ENCODE peak calls at places on chromosomes 13 and 19, in eight cellular contexts. I is CD4-positive, alpha-beta T cell; M is anterior cingulate cortex; K is stimulated activated CD4-positive, alpha-beta T cell treated with anti-CD3 and anti-CD28 coated beads, Interleukin-1b, Interleukin-23, amount 100 ng/mL, for 24 hours; Y is Peyer's patch; Z is activated T-cell treated with anti-CD3 and anti-CD28 coated beads for 1 hour; B is type B pancreatic cell; V is naive B cell. Q is an unnamed sample.
A peak's percentile ranks its signal among the peaks of the same experiment; 100 is the strongest.

GRCh38 chr13:27283906-27284523 is 13.4 kb downstream of the RASL11A start:
- DNase-seq in Z (no peak), Y (peak; percentile 54), I (no peak), M (peak; percentile 54), K (no peak), B (no peak), V (peak; percentile 35), Q (no peak)

GRCh38 chr13:25992076-25992475 is 59.7 kb downstream of the SHISA2 start:
- DNase-seq in Z (no peak), V (no peak), Y (no peak), K (no peak), B (no peak), M (no peak), I (no peak), Q (no peak)

GRCh38 chr13:33323766-33324525 is 38.4 kb upstream of the STARD13 start:
- DNase-seq in I (no peak), Z (no peak), Y (no peak), B (no peak), K (no peak), M (no peak), V (no peak), Q (no peak)

GRCh38 chr13:24500977-24501376 is 11.6 kb downstream of the PARP4 start:
- DNase-seq in Y (no peak), V (no peak), M (no peak), K (no peak), Z (no peak), I (no peak), B (no peak), Q (no peak)

GRCh38 chr13:39263033-39263432 is 224.8 kb downstream of the NHLRC3 start:
- DNase-seq in K (peak; percentile 9), M (peak; percentile 50), Z (no peak), Y (peak; percentile 65), V (no peak), B (no peak), I (no peak), Q (no peak)

GRCh38 chr13:95505265-95505664 is 47.3 kb upstream of the CLDN10 start:
- DNase-seq in M (no peak), I (no peak), B (no peak), V (no peak), Z (no peak), K (no peak), Y (no peak), Q (no peak)

GRCh38 chr13:27578121-27579030 is 42.0 kb downstream of the LNX2 start:
- DNase-seq in Z (no peak), V (no peak), B (no peak), I (no peak), M (peak; percentile 23), Y (no peak), K (no peak), Q (no peak)

GRCh38 chr19:34260771-34261173 is 6.4 kb downstream of the GARRE1 start:
- DNase-seq in Y (peak; percentile 18), I (no peak), B (no peak), V (no peak), M (no peak), Z (no peak), K (no peak), Q (no peak)

GRCh38 chr19:11479470-11480080 is 1.3 kb downstream of the ELAVL3 start:
- DNase-seq in B (no peak), I (no peak), Z (no peak), K (no peak), M (peak; percentile 81), V (no peak), Y (no peak), Q (no peak)

GRCh38 chr13:47457631-47458030 is 543.4 kb downstream of the SUCLA2 start:
- DNase-seq in Z (no peak), K (no peak), I (no peak), Y (no peak), B (no peak), V (no peak), M (no peak), Q (no peak)

GRCh38 chr13:111541345-111541744 is 220.9 kb downstream of the TEX29 start:
- DNase-seq in B (no peak), V (no peak), I (no peak), Y (no peak), M (no peak), Z (no peak), K (no peak), Q (no peak)

GRCh38 chr13:112071011-112071901 is 4.3 kb downstream of the SOX1 start:
- DNase-seq in Y (no peak), B (no peak), I (no peak), M (no peak), V (no peak), Z (no peak), K (no peak), Q (no peak)

GRCh38 chr19:873084-874019 is 13.9 kb downstream of the CFD start:
- DNase-seq in V (no peak), B (no peak), M (no peak), Z (peak; percentile 64), Y (peak; percentile 75), I (peak; percentile 75), K (peak; percentile 23), Q (no peak)

GRCh38 chr19:34067861-34068271 is 104.4 kb upstream of the LSM14A start:
- DNase-seq in I (no peak), Y (no peak), B (no peak), K (no peak), V (no peak), Z (no peak), M (no peak), Q (no peak)

Q was measured in activated B cell treated with CpG ODN at 0.5 μM for 24 hours.